ENCODE peak calls at places on chromosomes 1 and 21, in four cellular contexts. O is GM23248, B is PC-3, V is neural progenitor cell. Z is an unnamed sample.
A peak's percentile ranks its signal among the peaks of the same experiment; 100 is the strongest.

GRCh38 chr1:975365-975764 is 6.5 kb downstream of the PERM1 start:
- DNase-seq in B (no peak), V (no peak), O (no peak), Z (no peak)

GRCh38 chr1:201759194-201759814 is 69.7 kb upstream of the IPO9 start:
- DNase-seq in O (peak; percentile 91), B (no peak), V (no peak), Z (no peak)

GRCh38 chr1:119314001-119314796 is 54.4 kb upstream of the HAO2 start:
- DNase-seq in V (no peak), O (peak; percentile 32), B (no peak), Z (no peak)

GRCh38 chr1:79472067-79472656 is 465.6 kb upstream of the ADGRL4 start:
- DNase-seq in B (no peak), O (no peak), V (no peak), Z (peak; percentile 44)

GRCh38 chr1:185352067-185352466 is 35.0 kb upstream of the IVNS1ABP start:
- DNase-seq in V (no peak), B (peak; percentile 47), O (peak; percentile 33), Z (no peak)

GRCh38 chr1:161001068-161001467 is 19.9 kb downstream of the F11R start:
- DNase-seq in B (no peak), V (no peak), O (no peak), Z (no peak)

GRCh38 chr1:31460027-31460426 is 47.0 kb downstream of the SERINC2 start:
- DNase-seq in O (peak; percentile 62), V (peak; percentile 68), B (peak; percentile 27), Z (no peak)

GRCh38 chr1:202274611-202275010 is 67.1 kb downstream of the UBE2T start:
- DNase-seq in V (no peak), O (peak; percentile 61), B (peak; percentile 51), Z (peak; percentile 47)

GRCh38 chr1:118294817-118295486 is 109.9 kb upstream of the SPAG17 start:
- DNase-seq in O (peak; percentile 70), V (no peak), B (no peak), Z (no peak)

GRCh38 chr1:41724248-41724647 is 194.5 kb downstream of the HIVEP3 start:
- DNase-seq in V (no peak), O (no peak), B (no peak), Z (no peak)

GRCh38 chr1:58779837-58780585 is 3.8 kb downstream of the JUN start:
- DNase-seq in O (peak; percentile 67), B (peak; percentile 53), V (no peak), Z (no peak)

GRCh38 chr1:172414331-172414730 is 6.2 kb upstream of the C1orf105 start:
- DNase-seq in B (peak; percentile 85), V (no peak), O (peak; percentile 73), Z (no peak)

GRCh38 chr21:16634522-16634914 is 878.3 kb upstream of the CXADR start:
- DNase-seq in B (no peak), O (no peak), V (no peak), Z (no peak)

GRCh38 chr21:16633851-16634521 is 878.9 kb upstream of the CXADR start:
- DNase-seq in V (no peak), B (no peak), O (no peak), Z (no peak)
- H2AFZ ChIP-seq in V (no peak overlapping the region), B (no peak overlapping the region), O (no peak overlapping the region), Z (no peak overlapping the region)

GRCh38 chr1:25715888-25716287 is 84.1 kb upstream of the SELENON start:
- DNase-seq in B (no peak), V (no peak), O (no peak), Z (no peak)

GRCh38 chr1:25714532-25714931 is 85.5 kb upstream of the SELENON start:
- DNase-seq in B (no peak), O (no peak), V (no peak), Z (no peak)

GRCh38 chr1:25712299-25712970 is 87.6 kb upstream of the SELENON start:
- DNase-seq in B (no peak), V (no peak), O (no peak), Z (no peak)

GRCh38 chr1:25710583-25711347 is 89.2 kb upstream of the SELENON start:
- DNase-seq in B (no peak), V (no peak), O (no peak), Z (no peak)

DNA sequence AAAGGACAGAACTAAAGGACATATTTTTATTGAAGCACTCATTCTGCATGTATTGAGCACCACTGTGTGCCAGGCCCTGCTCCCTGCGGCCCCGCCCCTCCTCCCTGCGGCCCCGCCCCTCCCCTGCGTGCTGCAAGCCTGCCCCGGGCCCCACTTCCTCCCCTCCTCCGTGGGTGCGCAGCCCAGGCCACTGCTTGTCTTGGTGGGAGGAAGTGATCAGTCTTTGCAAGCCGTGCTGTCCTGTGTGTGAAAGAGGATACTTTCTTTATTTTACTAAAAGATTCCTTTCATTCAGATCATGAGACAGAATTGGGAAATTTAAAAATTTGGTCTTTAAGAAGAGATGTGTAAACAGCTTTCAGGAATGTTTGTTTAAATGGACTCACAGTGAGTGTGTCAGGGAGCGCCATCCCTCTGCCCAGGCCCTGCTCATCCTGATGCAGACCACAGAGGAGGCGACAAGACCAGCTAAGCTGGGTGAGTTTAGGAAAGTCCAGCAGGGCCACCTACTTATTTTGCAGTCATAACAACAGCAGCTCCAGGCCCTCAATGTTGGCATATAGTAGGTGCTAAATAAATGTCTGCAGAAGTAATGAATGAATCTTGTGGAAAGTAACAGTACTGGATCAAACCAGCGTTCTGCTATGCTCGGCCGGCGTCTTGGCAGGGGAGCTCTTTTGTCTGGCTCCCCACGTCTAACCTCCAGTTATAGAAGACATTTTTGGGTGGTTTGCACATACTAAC is 88.3 kb upstream of the SELENON start:
- DNase-seq in O (peak; percentile 46), B (peak; percentile 74), V (no peak), Z (peak; percentile 48)
- TF ChIP-seq EZH2phosphoT487 in O (no peak), B (no peak), V (no peak), Z (no peak)

GRCh38 chr1:44651069-44651468 is 23.2 kb downstream of the TMEM53 start:
- DNase-seq in O (no peak), V (no peak), B (no peak), Z (no peak)

GRCh38 chr1:44652445-44653106 is 21.7 kb downstream of the TMEM53 start:
- DNase-seq in O (peak; percentile 70), V (peak; percentile 85), B (peak; percentile 87), Z (peak; percentile 76)

GRCh38 chr1:44655609-44656008 is 18.7 kb downstream of the TMEM53 start:
- DNase-seq in V (peak; percentile 56), O (peak; percentile 43), B (peak; percentile 50), Z (peak; percentile 45)

GRCh38 chr1:44653107-44653964 is 20.9 kb downstream of the TMEM53 start:
- DNase-seq in O (no peak), V (no peak), B (no peak), Z (no peak)

GRCh38 chr1:44654621-44655187 is 19.6 kb downstream of the TMEM53 start:
- DNase-seq in V (no peak), O (no peak), B (no peak), Z (no peak)
- H3K4me3 ChIP-seq in V (no peak overlapping the region), O (no peak overlapping the region), B (no peak overlapping the region), Z (no peak overlapping the region)

DNA sequence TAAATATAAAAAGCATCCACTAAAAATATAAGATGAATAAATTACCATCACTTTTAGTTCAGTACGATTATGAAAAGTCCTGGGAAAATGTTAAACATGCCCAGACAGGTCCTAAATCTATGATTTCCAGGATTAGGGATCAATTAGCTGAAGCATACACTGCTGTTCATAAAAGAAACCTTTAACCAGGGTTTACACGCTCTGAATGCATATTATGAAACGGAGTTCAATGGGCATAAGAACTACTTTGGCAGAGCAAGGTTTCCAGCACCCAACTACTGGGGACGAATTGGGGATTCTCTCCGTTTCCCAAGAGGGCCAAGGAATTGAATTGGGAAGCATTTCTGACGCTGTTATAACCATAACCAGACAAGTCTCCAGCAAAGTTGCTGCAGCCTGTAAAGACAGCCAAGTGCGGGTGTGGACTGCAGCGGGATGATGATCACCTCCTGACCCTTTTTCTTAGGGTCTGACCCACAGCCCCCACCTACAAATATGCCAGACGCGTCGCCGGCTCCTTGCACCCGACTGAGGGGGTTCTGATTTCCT is 1.6 kb downstream of the SLC30A1 start:
- DNase-seq in B (peak; percentile 33), O (no peak), V (no peak), Z (no peak)
- H2AFZ ChIP-seq in B (peak overlapping the region; percentile 93), O (no peak overlapping the region), V (peak overlapping the region; percentile 8), Z (peak overlapping the region; percentile 47)

GRCh38 chr1:12608311-12608957 is 9.6 kb downstream of the DHRS3 start:
- DNase-seq in B (peak; percentile 7), V (no peak), O (no peak), Z (no peak)

GRCh38 chr1:12610305-12610935 is 7.6 kb downstream of the DHRS3 start:
- DNase-seq in O (peak; percentile 84), V (no peak), B (peak; percentile 53), Z (no peak)

GRCh38 chr1:12613180-12613579 is 4.8 kb downstream of the DHRS3 start:
- DNase-seq in B (no peak), O (no peak), V (no peak), Z (no peak)

GRCh38 chr1:12604986-12605385 is 13.0 kb downstream of the DHRS3 start:
- DNase-seq in V (no peak), B (no peak), O (no peak), Z (no peak)

GRCh38 chr1:12609469-12610003 is 8.5 kb downstream of the DHRS3 start:
- DNase-seq in V (no peak), O (no peak), B (no peak), Z (no peak)
- TF ChIP-seq EZH2phosphoT487 in V (no peak), O (no peak), B (no peak), Z (no peak)

GRCh38 chr21:27818847-27819246 is 852.0 kb upstream of the ADAMTS5 start:
- DNase-seq in B (peak; percentile 52), V (no peak), O (peak; percentile 46), Z (no peak)
- H3K4me3 ChIP-seq in B (no peak overlapping the region), V (no peak overlapping the region), O (no peak overlapping the region), Z (no peak overlapping the region)

DNA sequence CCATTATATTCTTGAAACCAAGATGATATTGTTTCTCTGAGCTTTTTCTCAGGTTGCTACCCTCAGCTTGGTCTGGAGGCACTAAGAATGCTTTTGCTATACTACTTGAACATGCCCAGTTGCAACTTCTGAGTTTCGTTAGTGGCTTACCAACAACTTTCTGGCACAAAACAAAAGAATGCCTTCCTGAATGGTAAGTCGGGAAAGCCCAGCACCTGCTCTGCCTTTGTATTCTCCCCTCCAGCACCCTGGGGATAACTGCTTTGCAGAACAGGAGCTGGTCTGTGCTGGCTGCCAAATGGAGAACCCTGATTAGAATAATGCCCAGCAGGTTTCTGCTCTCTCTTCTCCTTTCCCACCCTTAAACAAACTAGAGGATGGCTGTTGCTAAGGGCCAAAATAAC is 149.3 kb downstream of the TGFB2 start:
- DNase-seq in O (no peak), B (no peak), V (peak; percentile 88), Z (no peak)
- H2AFZ ChIP-seq in O (no peak overlapping the region), B (no peak overlapping the region), V (no peak overlapping the region), Z (no peak overlapping the region)

GRCh38 chr21:14484188-14485009 is 61.7 kb downstream of the SAMSN1 start:
- DNase-seq in V (no peak), O (no peak), B (no peak), Z (no peak)
- TF ChIP-seq EZH2phosphoT487 in V (no peak), O (no peak), B (no peak), Z (no peak)

GRCh38 chr21:14541840-14542495 is 4.1 kb downstream of the SAMSN1 start:
- DNase-seq in O (no peak), B (no peak), V (no peak), Z (no peak)
- H3K4me3 ChIP-seq in O (no peak overlapping the region), B (no peak overlapping the region), V (no peak overlapping the region), Z (no peak overlapping the region)

Z was measured in OCI-LY7.